ENCODE peak calls at places on chromosomes 12 and 14, in four cellular contexts. T is A549, I is AG04450, F is hepatocyte. X is an unnamed sample.

GRCh38 chr12:57771271-57771872 is 533 bp downstream of the METTL1 start:
- DNase-seq in T (peak; percentile 95), I (peak; percentile 67), F (peak; percentile 93), X (peak; percentile 76)

GRCh38 chr12:68236421-68237059 is 10.9 kb upstream of the IL26 start:
- DNase-seq in T (peak; percentile 28), I (no peak), F (no peak), X (peak; percentile 37)

GRCh38 chr14:70671652-70672327 is 30.1 kb downstream of the TTC9 start:
- DNase-seq in T (no peak), I (no peak), F (no peak), X (no peak)

GRCh38 chr14:100665518-100666032 is 61.1 kb upstream of the DLK1 start:
- DNase-seq in T (no peak), I (no peak), F (peak; percentile 19), X (no peak)

GRCh38 chr12:95548056-95548538 is 3.2 kb downstream of the USP44 start:
- DNase-seq in T (no peak), I (no peak), F (peak; percentile 24), X (peak; percentile 26)

GRCh38 chr12:34597548-34598351 is 575.5 kb downstream of the ALG10 start:
- DNase-seq in T (no peak), I (no peak), F (no peak), X (no peak)

GRCh38 chr12:2057041-2057792 is 4.4 kb downstream of the CACNA1C start:
- DNase-seq in T (no peak), I (no peak), F (peak; percentile 79), X (peak; percentile 36)

GRCh38 chr12:101604132-101604531 is 9.4 kb downstream of the MYBPC1 start:
- DNase-seq in T (no peak), I (no peak), F (no peak), X (no peak)

GRCh38 chr12:77625441-77625840 is 205.3 kb upstream of the NAV3 start:
- DNase-seq in T (no peak), I (peak; percentile 62), F (peak; percentile 6), X (no peak)

GRCh38 chr12:64663019-64663418 is 52.7 kb downstream of the RASSF3 start:
- DNase-seq in T (no peak), I (no peak), F (no peak), X (no peak)

GRCh38 chr12:64665506-64665905 is 55.2 kb downstream of the RASSF3 start:
- DNase-seq in T (no peak), I (no peak), F (no peak), X (peak; percentile 17)

GRCh38 chr12:64670039-64670438 is 59.7 kb downstream of the RASSF3 start:
- DNase-seq in T (no peak), I (no peak), F (no peak), X (no peak)

GRCh38 chr12:64669270-64669842 is 59.1 kb downstream of the RASSF3 start:
- DNase-seq in T (no peak), I (no peak), F (no peak), X (peak; percentile 46)

GRCh38 chr12:64666054-64666914 is 56.0 kb downstream of the RASSF3 start:
- DNase-seq in T (no peak), I (no peak), F (no peak), X (no peak)
- H3K4me3 ChIP-seq in T (no peak overlapping the region), I (no peak overlapping the region), F (no peak overlapping the region), X (no peak overlapping the region)

DNA sequence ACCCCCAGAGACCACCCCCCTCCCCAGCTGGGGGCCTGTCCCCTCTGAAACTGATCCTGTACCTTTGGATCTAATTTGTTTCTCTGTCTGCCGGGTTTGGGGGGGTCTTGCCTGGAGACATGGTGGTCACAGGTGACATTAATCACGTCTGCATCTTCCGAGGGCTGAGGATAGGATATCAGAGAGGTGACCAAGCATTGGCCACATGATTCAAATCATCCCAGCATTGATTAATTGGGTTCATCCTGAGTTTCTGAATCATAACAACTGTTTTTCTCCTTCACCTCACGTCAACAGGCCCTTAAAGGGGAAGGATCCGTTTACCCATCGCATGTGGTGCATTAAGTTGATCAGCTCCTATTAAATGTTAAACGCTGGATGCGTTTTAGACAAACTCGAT is 63.2 kb upstream of the TBX3 start:
- DNase-seq in T (no peak), I (no peak), F (no peak), X (no peak)
- H3K27ac ChIP-seq in T (no peak overlapping the region), I (peak overlapping the region; percentile 79), F (peak overlapping the region; percentile 90), X (no peak overlapping the region)

DNA sequence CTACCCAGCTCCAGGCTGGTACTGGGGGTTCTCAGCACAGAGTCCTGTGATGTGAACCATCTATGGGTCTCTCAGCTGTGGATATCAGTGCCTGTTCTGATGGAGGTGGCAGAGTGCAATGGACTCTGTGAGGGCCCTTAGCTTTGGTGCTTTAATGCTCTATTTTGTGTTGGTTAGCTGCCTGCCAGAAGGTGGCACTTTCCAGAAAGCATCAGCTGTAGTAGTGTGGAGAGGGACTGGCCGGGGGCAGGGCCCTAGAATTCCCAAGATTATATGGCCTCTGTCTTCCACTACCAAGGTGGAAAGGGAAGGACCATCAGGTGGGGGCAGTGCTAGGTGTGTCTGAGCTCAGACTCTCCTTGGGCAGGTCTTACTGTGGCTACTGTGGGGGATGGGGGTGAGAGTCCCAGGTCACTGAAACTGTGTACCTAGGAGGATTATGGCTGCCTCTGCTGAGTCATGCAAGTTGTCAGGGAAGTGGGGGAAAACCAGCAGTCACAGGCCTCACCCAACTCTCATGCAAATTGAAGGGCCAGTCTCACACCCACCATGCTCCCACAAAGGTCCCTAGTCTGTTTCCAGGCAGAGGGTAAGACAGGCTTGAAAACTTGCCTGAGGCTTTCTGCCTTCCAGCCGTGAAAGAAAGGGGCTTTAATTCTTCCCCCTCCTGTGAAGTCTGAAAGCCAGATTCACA is 878.1 kb downstream of the C12orf50 start:
- DNase-seq in T (no peak), I (no peak), F (peak; percentile 45), X (no peak)
- H3K9me3 ChIP-seq in T (no peaks in the 10 kb centered on the region), I (no peaks in the 10 kb centered on the region), F (no peaks in the 10 kb centered on the region), X (peaks cover 3% of the 10 kb centered on the region)

DNA sequence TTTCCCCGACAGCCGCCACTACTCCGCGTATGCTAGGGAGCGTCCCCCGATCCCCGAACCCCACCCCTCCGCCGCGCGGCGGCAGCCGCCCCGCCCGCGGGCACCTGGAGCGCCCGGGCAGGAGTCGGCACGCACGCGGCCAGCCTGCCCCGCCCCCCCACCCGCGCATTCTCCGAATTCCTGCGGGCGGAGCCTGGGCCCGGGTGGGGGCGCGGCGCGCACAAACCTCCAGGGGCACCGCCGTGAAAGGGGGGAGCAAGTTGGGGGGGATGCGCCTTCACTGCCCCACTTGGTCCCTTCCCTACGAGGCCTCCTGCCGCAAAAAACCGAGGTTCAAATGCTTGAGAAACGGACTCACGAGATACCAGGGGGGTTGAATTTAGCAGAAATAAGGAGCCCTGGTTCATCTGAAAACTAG is 1.7 kb downstream of the AJUBA start:
- DNase-seq in T (peak; percentile 54), I (no peak), F (peak; percentile 85), X (peak; percentile 25)
- H3K4me3 ChIP-seq in T (peak overlapping the region; percentile 89), I (peak overlapping the region; percentile 92), F (peak overlapping the region; percentile 93), X (peak overlapping the region; percentile 57)

GRCh38 chr14:33952541-33952940 is 1.7 kb upstream of the EGLN3 start:
- DNase-seq in T (no peak), I (no peak), F (no peak), X (no peak)

GRCh38 chr14:33949051-33950037 is 1.5 kb downstream of the EGLN3 start:
- DNase-seq in T (no peak), I (no peak), F (no peak), X (no peak)

GRCh38 chr14:33954016-33954598 is 3.2 kb upstream of the EGLN3 start:
- DNase-seq in T (no peak), I (no peak), F (no peak), X (no peak)

GRCh38 chr14:33950320-33951182 is at the start of gene EGLN3:
- DNase-seq in T (peak; percentile 75), I (peak; percentile 3), F (peak; percentile 90), X (no peak)

DNA sequence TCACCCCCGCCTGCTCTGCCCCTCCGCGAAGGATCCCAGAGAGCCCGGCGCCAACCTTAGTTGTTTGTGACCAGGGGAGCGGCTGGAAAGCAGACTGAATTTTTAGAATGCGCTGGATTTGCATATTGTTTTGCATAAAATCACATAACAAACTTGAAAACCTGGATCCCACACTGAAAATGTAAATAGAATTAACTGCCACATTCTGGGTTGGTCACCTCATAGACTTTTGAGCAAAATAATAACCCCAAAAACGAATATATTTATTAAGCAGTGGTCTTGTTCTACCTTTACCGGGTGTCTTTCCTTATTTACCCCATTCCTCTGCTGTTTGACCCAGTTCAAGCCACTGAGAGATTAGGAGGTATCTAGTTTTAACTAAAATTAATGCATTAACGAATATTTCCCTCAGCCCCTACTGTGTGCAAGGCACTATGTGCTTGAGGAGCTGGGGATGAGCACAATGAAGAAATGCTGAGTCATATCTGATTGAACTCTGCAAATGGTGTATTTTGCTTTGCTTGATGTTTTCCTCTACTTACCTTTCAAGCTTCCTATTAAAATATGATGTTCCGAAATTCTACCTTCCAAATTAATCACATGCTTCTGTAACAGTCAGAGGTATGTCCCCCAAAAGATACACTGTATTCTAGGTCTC is 438 bp upstream of the EGLN3 start:
- DNase-seq in T (no peak), I (no peak), F (no peak), X (no peak)
- H3K27ac ChIP-seq in T (peak overlapping the region; percentile 62), I (no peak overlapping the region), F (no peak overlapping the region), X (no peak overlapping the region)

GRCh38 chr14:77126074-77126325 is 15.6 kb downstream of the ZDHHC22 start:
- DNase-seq in T (no peak), I (no peak), F (no peak), X (no peak)
- H3K9me3 ChIP-seq in T (no peaks in the 10 kb centered on the region), I (no peaks in the 10 kb centered on the region), F (no peaks in the 10 kb centered on the region), X (no peaks in the 10 kb centered on the region)

X was measured in CD8-positive, alpha-beta T cell.